ENCODE peak calls at places on chromosomes 6 and 20, in seven cellular contexts. A is Caco-2, Q is astrocyte of the spinal cord, I is adipocyte, M is PC-9, S is BJ, G is heart left ventricle. E is an unnamed sample.

GRCh38 chr6:27121640-27122039 is 125.9 kb upstream of the PRSS16 start:
- DNase-seq in A (no peak), Q (no peak), I (no peak), M (no peak), S (no peak), G (no peak), E (no peak)

GRCh38 chr6:168035098-168035660 is 37.7 kb downstream of the KIF25 start:
- DNase-seq in A (peak; percentile 69), Q (peak; percentile 70), I (peak; percentile 46), M (no peak), S (no peak), G (peak; percentile 83), E (peak; percentile 86)

GRCh38 chr6:151357758-151358436 is 33.5 kb downstream of the ZBTB2 start:
- DNase-seq in A (no peak), Q (no peak), I (no peak), M (no peak), S (no peak), G (no peak), E (peak; percentile 27)

GRCh38 chr6:149033454-149034241 is 283.9 kb upstream of the TAB2 start:
- DNase-seq in A (no peak), Q (no peak), I (no peak), M (no peak), S (no peak), G (no peak), E (no peak)

GRCh38 chr20:41889871-41890224 is 271.7 kb upstream of the CHD6 start:
- DNase-seq in A (no peak), Q (peak; percentile 19), I (no peak), M (no peak), S (no peak), G (no peak), E (no peak)

GRCh38 chr6:121548146-121548545 is 112.7 kb downstream of the GJA1 start:
- DNase-seq in A (no peak), Q (no peak), I (peak; percentile 45), M (no peak), S (no peak), G (no peak), E (no peak)

GRCh38 chr6:56659721-56660373 is 17.2 kb upstream of the DST start:
- DNase-seq in A (no peak), Q (no peak), I (no peak), M (no peak), S (no peak), G (no peak), E (no peak)

GRCh38 chr6:41767112-41767946 is 12.4 kb downstream of the FRS3 start:
- DNase-seq in A (peak; percentile 82), Q (peak; percentile 33), I (peak; percentile 93), M (peak; percentile 79), S (peak; percentile 80), G (peak; percentile 72), E (peak; percentile 70)

GRCh38 chr6:92779758-92780157 is 639.6 kb downstream of the EPHA7 start:
- DNase-seq in A (no peak), Q (peak; percentile 79), I (no peak), M (peak; percentile 44), S (no peak), G (no peak), E (peak; percentile 80)

GRCh38 chr6:115570326-115570725 is 490.4 kb downstream of the FRK start:
- DNase-seq in A (no peak), Q (peak; percentile 40), I (peak; percentile 44), M (no peak), S (no peak), G (no peak), E (peak; percentile 1)

GRCh38 chr6:42210551-42210950 is 7.1 kb downstream of the MRPS10 start:
- DNase-seq in A (no peak), Q (no peak), I (no peak), M (no peak), S (no peak), G (no peak), E (no peak)

GRCh38 chr6:28648035-28648877 is 122.6 kb downstream of the GPX5 start:
- DNase-seq in A (peak; percentile 79), Q (peak; percentile 82), I (peak; percentile 81), M (peak; percentile 68), S (peak; percentile 31), G (no peak), E (peak; percentile 82)
- H3K4me3 ChIP-seq in A (peak overlapping the region; percentile 55), Q (peak overlapping the region; percentile 73), I (peak overlapping the region; percentile 88), M (peak overlapping the region; percentile 74), S (peak overlapping the region; percentile 47), G (peak overlapping the region; percentile 45), E (peak overlapping the region; percentile 63)

DNA sequence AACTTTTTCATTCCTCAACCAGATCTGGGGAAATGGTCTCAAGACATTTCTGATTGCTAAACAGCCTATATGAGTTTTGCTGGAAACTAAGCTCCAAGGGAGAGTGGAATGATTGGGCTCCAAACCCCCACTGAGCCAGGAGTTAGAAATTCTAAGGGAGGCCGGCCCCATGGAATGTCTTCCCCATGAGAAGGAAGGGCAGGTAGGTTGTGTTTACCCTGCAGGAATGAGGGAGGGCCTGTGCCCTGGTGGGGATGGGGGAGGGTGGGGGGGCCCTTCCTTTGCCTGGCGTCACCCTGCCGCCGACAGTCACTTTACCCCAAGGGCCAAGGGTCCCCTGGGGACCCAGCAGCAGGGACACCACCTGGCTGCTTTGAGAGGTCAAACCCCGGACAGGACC is 298.9 kb downstream of the TFAP2C start:
- DNase-seq in A (no peak), Q (no peak), I (no peak), M (no peak), S (no peak), G (no peak), E (no peak)
- H3K4me3 ChIP-seq in A (no peak overlapping the region), Q (no peak overlapping the region), I (no peak overlapping the region), M (no peak overlapping the region), S (no peak overlapping the region), G (no peak overlapping the region), E (no peak overlapping the region)

GRCh38 chr6:146352163-146352562 is 191.5 kb upstream of the RAB32 start:
- DNase-seq in A (no peak), Q (no peak), I (no peak), M (no peak), S (no peak), G (no peak), E (no peak)

GRCh38 chr6:146358341-146359046 is 185.1 kb upstream of the RAB32 start:
- DNase-seq in A (no peak), Q (peak; percentile 67), I (peak; percentile 47), M (no peak), S (peak; percentile 22), G (no peak), E (peak; percentile 46)

GRCh38 chr6:146357578-146358340 is 185.9 kb upstream of the RAB32 start:
- DNase-seq in A (no peak), Q (peak; percentile 90), I (peak; percentile 87), M (peak; percentile 13), S (peak; percentile 78), G (no peak), E (peak; percentile 68)

GRCh38 chr6:146354451-146354850 is 189.2 kb upstream of the RAB32 start:
- DNase-seq in A (no peak), Q (no peak), I (no peak), M (no peak), S (no peak), G (no peak), E (no peak)

DNA sequence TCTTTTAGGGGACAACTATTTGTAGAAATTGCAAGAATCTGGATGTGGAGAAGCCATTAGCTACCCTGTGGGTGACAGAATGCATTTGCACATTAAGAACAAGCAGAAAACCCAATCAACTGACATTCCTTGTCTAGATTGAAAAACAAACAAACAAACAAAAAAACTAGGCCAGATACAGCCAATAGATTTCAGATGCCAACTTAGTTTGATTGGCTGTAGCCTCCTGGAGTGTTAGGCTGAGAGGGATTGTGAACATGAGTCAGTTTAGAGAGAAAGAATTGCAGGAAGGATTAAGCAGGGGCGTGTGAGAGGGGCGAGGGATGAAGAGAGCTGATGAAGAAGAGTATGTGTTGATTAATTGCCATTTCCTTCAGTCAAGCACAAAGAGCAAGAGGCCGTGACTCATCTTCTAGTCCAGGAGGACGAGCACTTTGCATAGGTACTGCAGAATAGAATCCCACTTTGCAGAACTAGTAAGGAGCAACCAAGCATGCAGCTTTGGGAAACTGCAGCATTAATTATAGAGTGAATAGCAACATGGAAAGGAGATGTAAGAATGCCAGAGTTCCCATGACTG is 188.0 kb upstream of the RAB32 start:
- DNase-seq in A (no peak), Q (no peak), I (no peak), M (no peak), S (no peak), G (no peak), E (no peak)
- H3K4me3 ChIP-seq in A (no peak overlapping the region), Q (no peak overlapping the region), I (no peak overlapping the region), M (no peak overlapping the region), S (no peak overlapping the region), G (no peak overlapping the region), E (no peak overlapping the region)

GRCh38 chr6:31719001-31719400 is 2.5 kb downstream of the LY6G6C start:
- DNase-seq in A (no peak), Q (no peak), I (no peak), M (no peak), S (no peak), G (no peak), E (no peak)

GRCh38 chr6:31718294-31718693 is 3.1 kb downstream of the LY6G6D start:
- DNase-seq in A (peak; percentile 69), Q (no peak), I (no peak), M (peak; percentile 77), S (no peak), G (no peak), E (no peak)

GRCh38 chr6:31721351-31722020 is at the start of gene LY6G6C:
- DNase-seq in A (no peak), Q (no peak), I (no peak), M (no peak), S (no peak), G (no peak), E (no peak)

GRCh38 chr6:31722173-31722572 is 627 bp upstream of the LY6G6C start:
- DNase-seq in A (no peak), Q (no peak), I (no peak), M (no peak), S (no peak), G (no peak), E (no peak)

DNA sequence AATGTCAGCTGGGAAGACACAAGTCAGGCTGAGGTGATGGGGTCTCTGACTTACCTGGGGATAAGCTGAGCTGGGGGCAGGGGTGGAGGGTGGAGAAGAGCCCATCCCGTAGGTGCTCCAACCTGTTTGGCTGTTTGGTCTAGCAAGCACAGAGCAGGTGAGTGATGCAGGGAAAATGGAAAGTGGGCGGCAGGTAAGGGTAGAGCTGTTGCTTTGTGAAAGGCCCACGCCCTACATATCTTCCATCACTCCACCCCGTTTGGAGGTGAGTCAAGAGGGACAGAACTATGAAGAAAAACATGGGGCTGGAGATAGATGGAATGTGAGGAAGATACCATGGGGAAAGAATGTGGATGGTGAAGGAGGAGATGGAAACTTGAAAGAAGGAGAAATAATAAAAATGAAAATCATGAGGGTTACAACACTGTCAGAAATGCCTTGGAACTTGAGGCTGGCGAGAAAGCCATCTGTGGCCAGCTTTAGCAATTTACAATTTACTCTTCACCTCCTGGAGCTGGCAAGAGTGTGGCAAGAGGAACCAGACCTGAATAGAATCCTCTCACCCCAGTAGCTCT is 1.3 kb downstream of the LY6G6C start:
- DNase-seq in A (peak; percentile 40), Q (no peak), I (no peak), M (peak; percentile 66), S (no peak), G (no peak), E (no peak)
- H3K4me3 ChIP-seq in A (no peak overlapping the region), Q (no peak overlapping the region), I (no peak overlapping the region), M (no peak overlapping the region), S (no peak overlapping the region), G (no peak overlapping the region), E (no peak overlapping the region)

GRCh38 chr20:62364911-62365736 is 2.0 kb downstream of the LAMA5 start:
- DNase-seq in A (no peak), Q (no peak), I (no peak), M (peak; percentile 34), S (no peak), G (peak; percentile 65), E (no peak)
- H3K4me3 ChIP-seq in A (peak overlapping the region; percentile 94), Q (peak overlapping the region; percentile 58), I (no peak overlapping the region), M (peak overlapping the region; percentile 78), S (no peak overlapping the region), G (peak overlapping the region; percentile 75), E (peak overlapping the region; percentile 65)